ENCODE peak calls at places on chromosomes 12 and 14, in ten cellular contexts. H is CD8-positive, alpha-beta T cell; B is right cardiac atrium; N is psoas muscle; Y is cardiac muscle cell; P is suprapubic skin; X is fibroblast of lung; I is tibial nerve; W is upper lobe of right lung; U is IMR-90. Q is an unnamed sample. For H3K9me3, the result is how much of the 10 kb centered on the place peaks cover.

GRCh38 chr14:80770114-80770917 is 171.2 kb downstream of the CEP128 start:
- DNase-seq in H (no peak), B (no peak), N (no peak), Y (no peak), P (no peak), X (no peak), I (no peak), W (no peak), U (peak), Q (no peak)

GRCh38 chr14:39988939-39989338 is 556.7 kb upstream of the FBXO33 start:
- DNase-seq in H (no peak), B (no peak), N (no peak), Y (peak), P (no peak), X (peak), I (no peak), W (no peak), U (no peak), Q (no peak)

GRCh38 chr14:51562816-51563215 is 88.9 kb upstream of the FRMD6 start:
- DNase-seq in H (no peak), B (no peak), N (no peak), Y (no peak), P (no peak), X (peak), I (no peak), W (no peak), U (peak), Q (no peak)

GRCh38 chr12:120181991-120182631 is 12.4 kb downstream of the GCN1 start:
- DNase-seq in H (no peak), B (no peak), N (peak), Y (peak), P (no peak), X (peak), I (no peak), W (no peak), U (peak), Q (peak)

GRCh38 chr12:56260380-56260779 is 2.2 kb upstream of the ANKRD52 start:
- DNase-seq in H (no peak), B (no peak), N (no peak), Y (no peak), P (no peak), X (no peak), I (no peak), W (no peak), U (no peak), Q (no peak)

GRCh38 chr12:110531741-110532333 is 29.7 kb downstream of the RAD9B start:
- DNase-seq in H (no peak), B (no peak), N (no peak), Y (peak), P (no peak), X (peak), I (no peak), W (no peak), U (peak), Q (no peak)

GRCh38 chr12:2963154-2963759 is 4.1 kb downstream of the TEAD4 start:
- DNase-seq in H (no peak), B (peak), N (peak), Y (no peak), P (no peak), X (no peak), I (no peak), W (no peak), U (no peak), Q (no peak)

GRCh38 chr14:24392327-24393098 is 6.3 kb upstream of the NYNRIN start:
- DNase-seq in H (no peak), B (no peak), N (no peak), Y (peak), P (no peak), X (peak), I (no peak), W (no peak), U (peak), Q (no peak)

GRCh38 chr12:46207644-46208043 is 61.2 kb downstream of the SLC38A1 start:
- DNase-seq in H (no peak), B (no peak), N (no peak), Y (no peak), P (no peak), X (no peak), I (no peak), W (no peak), U (no peak), Q (no peak)

GRCh38 chr14:61567838-61568571 is 127.3 kb upstream of the HIF1A start:
- DNase-seq in H (no peak), B (no peak), N (no peak), Y (no peak), P (no peak), X (no peak), I (no peak), W (no peak), U (no peak), Q (no peak)

GRCh38 chr14:47675489-47676300 is at the start of gene MDGA2:
- DNase-seq in H (no peak), B (no peak), N (no peak), Y (peak), P (no peak), X (peak), I (no peak), W (peak), U (no peak), Q (no peak)

GRCh38 chr14:90464481-90464880 is 67.7 kb downstream of the CALM1 start:
- DNase-seq in H (no peak), B (no peak), N (no peak), Y (no peak), P (no peak), X (no peak), I (no peak), W (no peak), U (no peak), Q (no peak)

GRCh38 chr12:3377056-3377455 is 113.9 kb upstream of the PRMT8 start:
- DNase-seq in H (no peak), B (no peak), N (no peak), Y (no peak), P (no peak), X (no peak), I (no peak), W (no peak), U (no peak), Q (no peak)

DNA sequence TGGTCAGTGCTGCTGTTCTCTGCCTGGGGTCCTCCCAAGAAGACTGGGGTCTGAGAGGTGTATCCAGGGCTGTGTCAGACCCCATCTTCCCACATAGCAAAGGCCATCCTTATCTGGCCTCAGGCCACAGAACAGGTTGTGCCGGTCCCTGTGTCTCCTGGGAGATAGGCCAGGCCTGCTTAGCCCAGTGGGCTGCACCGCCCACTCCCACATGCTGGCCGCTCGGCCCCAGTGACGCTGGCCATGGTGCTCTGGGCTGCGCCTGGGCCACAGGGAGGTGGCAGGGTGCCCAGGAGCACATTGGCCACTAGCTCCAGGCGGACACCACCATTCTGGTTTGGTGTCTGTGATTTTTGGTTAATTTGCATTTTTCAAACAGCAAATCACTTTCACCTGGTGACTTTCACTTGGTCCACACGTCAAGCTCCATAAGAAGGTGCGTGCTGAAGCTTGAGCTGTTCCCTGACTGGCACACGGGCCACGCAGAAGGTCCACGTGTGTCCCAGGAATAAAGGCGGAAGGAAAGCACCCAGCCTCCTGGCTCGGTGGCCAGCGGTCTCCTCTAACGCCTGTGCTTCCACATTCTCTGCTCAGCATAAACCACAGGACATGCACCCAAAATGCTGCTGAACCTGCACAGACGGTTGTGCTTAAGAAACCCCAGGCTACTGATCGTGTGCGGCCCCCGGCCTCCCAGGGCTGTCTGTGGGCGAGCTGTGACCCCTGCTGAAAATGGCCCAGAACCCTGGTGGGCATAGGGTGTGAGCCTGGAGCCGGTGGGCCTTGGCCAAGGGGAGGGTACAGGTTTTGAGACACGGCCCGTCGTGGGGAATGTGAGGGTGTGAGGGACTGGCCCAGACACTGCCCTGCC is 4.6 kb downstream of the FBRSL1 start:
- DNase-seq in H (no peak), B (no peak), N (no peak), Y (no peak), P (no peak), X (no peak), I (no peak), W (no peak), U (no peak), Q (no peak)
- H3K4me3 ChIP-seq in H (no peak), B (no peak), N (peak), Y (no peak), P (peak), X (no peak), I (no peak), W (no peak), U (no peak), Q (no peak)

GRCh38 chr14:79418649-79419415 is 792.5 kb downstream of the DIO2 start:
- DNase-seq in H (no peak), B (no peak), N (no peak), Y (no peak), P (no peak), X (no peak), I (no peak), W (no peak), U (no peak), Q (no peak)

GRCh38 chr14:79415726-79416125 is 795.6 kb downstream of the DIO2 start:
- DNase-seq in H (no peak), B (no peak), N (no peak), Y (no peak), P (no peak), X (peak), I (no peak), W (no peak), U (peak), Q (no peak)

GRCh38 chr14:79417961-79418360 is 793.3 kb downstream of the DIO2 start:
- DNase-seq in H (no peak), B (no peak), N (no peak), Y (no peak), P (no peak), X (peak), I (no peak), W (no peak), U (peak), Q (no peak)

GRCh38 chr14:79420725-79421124 is 790.6 kb downstream of the DIO2 start:
- DNase-seq in H (no peak), B (no peak), N (no peak), Y (no peak), P (no peak), X (no peak), I (no peak), W (no peak), U (no peak), Q (no peak)

DNA sequence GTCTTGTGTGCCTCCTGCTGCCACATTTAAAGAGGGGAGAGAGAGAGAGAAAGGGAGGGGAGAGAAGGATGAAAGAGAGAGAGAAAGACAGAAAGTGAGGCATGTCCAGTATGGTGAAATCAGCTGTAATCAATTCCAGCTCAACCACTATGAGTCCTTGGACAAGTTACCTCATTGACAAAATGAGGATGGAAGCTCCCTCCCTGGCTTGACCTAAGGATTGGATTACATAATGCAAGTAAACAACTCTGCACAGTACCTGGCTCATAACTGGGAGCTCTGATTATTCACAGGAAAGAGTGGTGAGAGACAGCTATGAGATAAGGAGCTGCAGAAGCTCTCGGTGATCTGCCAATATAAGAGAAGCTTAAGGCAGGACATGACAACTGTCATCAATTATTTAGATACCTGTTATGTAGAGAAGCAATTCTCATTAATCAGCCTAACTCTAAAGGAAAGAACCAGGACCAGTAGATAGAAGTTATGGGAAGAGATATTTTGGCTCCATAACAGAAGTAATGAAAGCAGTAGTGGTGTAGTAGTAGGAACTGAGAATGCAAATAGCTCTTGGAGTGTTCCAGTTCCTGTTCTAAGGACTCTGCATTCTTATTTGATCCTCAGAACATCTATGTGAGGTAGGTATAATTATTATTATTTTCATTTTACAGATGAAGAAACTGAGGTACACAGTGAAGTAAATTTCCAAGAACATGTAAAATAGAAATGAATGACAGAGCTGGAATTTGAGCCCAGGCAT is 791.6 kb downstream of the DIO2 start:
- DNase-seq in H (no peak), B (no peak), N (no peak), Y (no peak), P (no peak), X (no peak), I (no peak), W (no peak), U (peak), Q (no peak)
- H3K27ac ChIP-seq in H (no peak), B (no peak), N (peak), Y (no peak), P (no peak), X (no peak), I (no peak), W (no peak), U (no peak), Q (no peak)

GRCh38 chr12:41008472-41008871 is 179.6 kb upstream of the PDZRN4 start:
- DNase-seq in H (no peak), B (no peak), N (no peak), Y (no peak), P (no peak), X (no peak), I (no peak), W (no peak), U (no peak), Q (no peak)

GRCh38 chr12:41014643-41015020 is 173.5 kb upstream of the PDZRN4 start:
- DNase-seq in H (no peak), B (no peak), N (no peak), Y (peak), P (no peak), X (peak), I (no peak), W (no peak), U (peak), Q (no peak)

GRCh38 chr12:41013921-41014642 is 174.0 kb upstream of the PDZRN4 start:
- DNase-seq in H (no peak), B (no peak), N (no peak), Y (peak), P (no peak), X (peak), I (no peak), W (no peak), U (no peak), Q (no peak)

GRCh38 chr12:41011939-41012338 is 176.2 kb upstream of the PDZRN4 start:
- DNase-seq in H (no peak), B (no peak), N (no peak), Y (no peak), P (no peak), X (no peak), I (no peak), W (no peak), U (no peak), Q (no peak)
- H3K9me3 ChIP-seq in H (under half), B (under half), N (under half), Y (under half), P (under half), X (under half), I (under half), W (under half), U (under half), Q (half or more)

GRCh38 chr12:88746386-88746785 is 166.1 kb upstream of the KITLG start:
- DNase-seq in H (no peak), B (no peak), N (no peak), Y (no peak), P (no peak), X (no peak), I (no peak), W (no peak), U (no peak), Q (no peak)

DNA sequence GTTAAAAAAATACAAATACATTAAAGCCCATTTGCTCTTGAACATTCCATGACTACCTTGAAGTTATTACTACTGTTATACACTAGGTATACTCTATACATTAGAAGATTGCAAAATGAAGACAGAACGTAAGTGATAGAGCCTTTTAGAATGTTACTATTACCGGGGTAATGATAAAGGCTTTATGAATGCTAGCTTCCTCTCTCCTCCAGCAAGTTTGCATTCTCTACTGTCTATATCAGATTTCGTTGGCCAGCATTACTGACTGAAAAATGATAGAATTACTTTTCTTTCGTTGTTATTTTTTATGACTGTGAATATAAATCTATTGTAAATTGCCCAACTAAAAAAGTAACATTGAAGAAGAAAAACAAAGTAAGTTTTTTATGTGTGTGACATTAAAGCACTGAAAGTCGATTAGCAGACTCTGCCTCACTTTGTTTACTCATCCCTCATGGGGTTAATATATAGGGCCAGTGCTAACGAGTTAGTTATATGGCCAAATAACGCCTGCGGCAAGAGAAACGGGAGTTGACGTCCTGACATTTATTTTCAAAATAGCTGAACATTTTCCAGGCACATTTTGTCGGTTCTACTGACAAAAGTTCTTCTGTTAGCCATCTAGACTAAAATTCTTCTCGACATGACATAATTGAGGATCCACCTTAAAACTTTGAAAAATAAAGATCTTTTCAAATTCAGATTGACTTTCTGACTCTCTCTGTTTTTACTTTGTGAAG is 163.8 kb upstream of the KITLG start:
- DNase-seq in H (no peak), B (no peak), N (no peak), Y (peak), P (no peak), X (no peak), I (no peak), W (no peak), U (peak), Q (no peak)
- H3K4me3 ChIP-seq in H (no peak), B (no peak), N (no peak), Y (no peak), P (no peak), X (no peak), I (no peak), W (no peak), U (no peak), Q (no peak)

GRCh38 chr12:51924551-51925399 is 17.5 kb downstream of the ACVRL1 start:
- DNase-seq in H (no peak), B (no peak), N (no peak), Y (no peak), P (no peak), X (no peak), I (no peak), W (no peak), U (no peak), Q (no peak)
- H3K27ac ChIP-seq in H (no peak), B (peak), N (no peak), Y (no peak), P (no peak), X (no peak), I (no peak), W (no peak), U (no peak), Q (peak)

GRCh38 chr14:106874365-106874764 is 1348.0 kb downstream of the TMEM121 start:
- DNase-seq in H (no peak), B (no peak), N (no peak), Y (no peak), P (no peak), X (no peak), I (no peak), W (no peak), U (no peak), Q (no peak)
- H3K9me3 ChIP-seq in H (under half), B (under half), N (under half), Y (under half), P (under half), X (under half), I (under half), W (under half), U (under half), Q (under half)